ENCODE peak calls at places on chromosome 4, in five cellular contexts. I is HepG2, J is A549, E is K562, K is endothelial cell of umbilical vein. R is an unnamed sample.

GRCh38 chr4:1099684-1100335 is 13.6 kb downstream of the RNF212 start:
- DNase-seq in K (no peak), J (no peak), I (no peak), E (no peak), R (no peak)

GRCh38 chr4:6253961-6254360 is 15.7 kb upstream of the WFS1 start:
- DNase-seq in K (no peak), J (no peak), E (no peak), I (no peak), R (no peak)

GRCh38 chr4:26346203-26346620 is 25.4 kb downstream of the RBPJ start:
- DNase-seq in J (no peak), I (no peak), K (peak), E (peak), R (no peak)

GRCh38 chr4:110396963-110397362 is 79.0 kb upstream of the ENPEP start:
- DNase-seq in J (no peak), I (no peak), E (no peak), K (no peak), R (no peak)

GRCh38 chr4:65343342-65343741 is 326.9 kb downstream of the EPHA5 start:
- DNase-seq in I (no peak), J (no peak), E (no peak), K (no peak), R (no peak)

GRCh38 chr4:119765951-119766350 is 137.3 kb upstream of the PDE5A start:
- DNase-seq in E (no peak), J (no peak), I (no peak), K (no peak), R (no peak)

GRCh38 chr4:2915789-2916188 is 47.4 kb downstream of the NOP14 start:
- DNase-seq in I (no peak), K (no peak), E (no peak), J (no peak), R (no peak)

GRCh38 chr4:23976423-23976822 is 86.6 kb upstream of the PPARGC1A start:
- DNase-seq in I (no peak), J (no peak), K (no peak), E (no peak), R (no peak)

GRCh38 chr4:8215001-8215427 is 15.9 kb downstream of the SH3TC1 start:
- DNase-seq in I (no peak), K (peak), E (no peak), J (no peak), R (no peak)

GRCh38 chr4:153684182-153685073 is at the start of gene TLR2:
- DNase-seq in E (no peak), K (peak), I (no peak), J (peak), R (peak)

GRCh38 chr4:76733380-76733779 is 164.6 kb downstream of the SOWAHB start:
- DNase-seq in J (no peak), I (no peak), K (no peak), E (no peak), R (no peak)

GRCh38 chr4:96009720-96010119 is 169.8 kb downstream of the PDHA2 start:
- DNase-seq in K (no peak), I (no peak), E (no peak), J (no peak), R (no peak)

GRCh38 chr4:182257503-182257902 is 14.3 kb downstream of the TENM3 start:
- DNase-seq in I (no peak), J (no peak), K (no peak), E (no peak), R (no peak)

GRCh38 chr4:54001558-54002365 is 62.6 kb downstream of the CHIC2 start:
- DNase-seq in K (no peak), I (no peak), E (no peak), J (no peak), R (no peak)

GRCh38 chr4:8674311-8674885 is 81.8 kb downstream of the CPZ start:
- DNase-seq in K (no peak), E (no peak), J (no peak), I (no peak), R (no peak)

GRCh38 chr4:88514557-88515511 is 8.7 kb downstream of the PYURF start:
- DNase-seq in I (peak), E (no peak), K (no peak), J (no peak), R (no peak)

GRCh38 chr4:88516746-88517145 is 6.8 kb downstream of the PYURF start:
- DNase-seq in K (no peak), E (no peak), J (no peak), I (no peak), R (no peak)

DNA sequence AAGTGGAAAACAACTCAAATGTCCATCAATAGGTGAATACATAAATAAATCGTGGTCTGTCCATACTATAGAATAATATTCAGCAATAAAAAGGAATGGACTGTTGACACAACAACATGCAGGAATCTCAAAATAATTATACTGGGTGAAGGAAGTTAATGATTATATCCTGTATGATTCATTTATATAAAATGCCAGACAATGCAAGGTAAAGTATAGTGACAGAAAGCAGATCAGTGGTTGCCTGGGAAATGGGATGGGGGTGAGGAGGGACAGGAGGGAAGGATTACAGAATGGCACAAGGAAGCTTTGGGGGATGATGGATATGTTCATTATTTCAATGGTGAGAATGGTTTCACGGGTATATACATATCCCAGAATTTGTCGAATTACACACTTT is 12.3 kb downstream of the PYURF start:
- DNase-seq in K (no peak), I (no peak), J (no peak), E (no peak), R (no peak)
- TF ChIP-seq MYC in K (no peak), I (no peak), J (no peak), E (no peak), R (no peak)

DNA sequence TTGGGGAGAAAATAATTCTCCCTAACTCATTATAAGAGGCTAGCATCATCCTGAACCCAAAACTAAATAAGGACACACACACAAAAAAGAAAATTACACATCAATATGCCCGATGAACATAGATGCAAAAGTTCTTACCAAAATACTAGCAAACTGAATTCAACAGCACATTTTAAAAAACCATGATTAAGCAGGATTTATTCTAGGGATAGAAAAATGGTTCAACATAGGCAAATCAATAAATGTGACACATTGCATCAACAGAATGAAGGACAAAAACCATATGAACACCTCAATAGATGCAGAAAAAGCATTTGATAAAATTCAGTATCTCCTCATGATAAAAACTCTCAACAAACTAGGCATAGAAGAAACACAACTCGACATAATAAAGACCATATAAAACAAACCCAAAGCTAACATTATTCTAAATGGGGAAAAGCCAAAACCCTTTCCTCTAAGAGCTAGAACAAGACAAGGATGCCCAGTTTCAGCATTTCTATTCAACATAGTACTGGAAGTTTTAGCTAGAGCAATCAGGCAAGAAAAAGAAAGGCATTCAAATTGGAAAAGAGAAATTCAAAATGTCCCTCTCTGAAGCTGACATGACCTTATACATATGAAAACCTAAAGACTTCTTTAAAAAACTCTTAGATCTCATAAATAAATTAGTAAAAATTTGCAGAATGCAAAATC is 200.9 kb downstream of the NKX6-1 start:
- DNase-seq in E (no peak), K (no peak), I (no peak), J (no peak), R (no peak)
- TF ChIP-seq CTCF in E (no peak), K (no peak), I (no peak), J (no peak), R (no peak)

DNA sequence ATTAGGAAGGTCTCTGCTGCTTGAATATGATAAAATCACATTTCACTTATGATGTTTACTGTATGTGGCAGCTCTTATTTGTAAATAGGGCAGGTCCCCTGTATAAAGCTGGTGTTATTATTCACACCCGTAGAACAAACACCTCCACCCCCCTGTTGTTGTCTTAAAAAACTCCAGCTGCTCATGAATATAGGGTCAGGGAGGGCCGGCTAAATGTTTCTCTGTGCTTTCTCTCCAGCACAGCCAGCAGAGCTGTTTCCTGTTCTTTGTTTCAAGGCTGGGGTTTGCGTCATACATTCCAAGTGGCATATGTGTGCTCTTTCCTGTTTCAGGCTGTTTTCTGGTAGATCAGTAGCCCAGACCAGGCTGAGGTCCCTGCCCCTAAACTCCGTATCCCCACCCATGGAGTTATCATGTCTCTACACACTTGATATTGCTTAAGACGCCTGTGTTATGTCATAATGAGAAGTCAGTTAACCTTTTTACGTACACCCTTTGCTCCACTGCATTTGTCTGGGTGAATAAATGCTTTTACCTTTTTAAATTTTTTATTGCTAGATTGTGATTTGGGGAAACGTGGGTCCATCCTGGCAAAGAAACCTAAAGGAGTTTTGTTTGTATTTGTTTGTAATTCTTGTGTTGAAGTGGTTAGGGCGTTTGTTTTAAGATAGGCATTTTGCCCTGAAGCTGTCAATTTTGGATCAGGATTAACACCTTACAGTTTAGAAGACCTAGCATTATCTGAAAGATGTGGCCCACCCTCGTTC is 3.2 kb downstream of the KLF3 start:
- DNase-seq in I (peak), J (peak), K (peak), E (peak), R (peak)
- TF ChIP-seq MYC in I (peak), J (no peak), K (no peak), E (peak), R (peak)

DNA sequence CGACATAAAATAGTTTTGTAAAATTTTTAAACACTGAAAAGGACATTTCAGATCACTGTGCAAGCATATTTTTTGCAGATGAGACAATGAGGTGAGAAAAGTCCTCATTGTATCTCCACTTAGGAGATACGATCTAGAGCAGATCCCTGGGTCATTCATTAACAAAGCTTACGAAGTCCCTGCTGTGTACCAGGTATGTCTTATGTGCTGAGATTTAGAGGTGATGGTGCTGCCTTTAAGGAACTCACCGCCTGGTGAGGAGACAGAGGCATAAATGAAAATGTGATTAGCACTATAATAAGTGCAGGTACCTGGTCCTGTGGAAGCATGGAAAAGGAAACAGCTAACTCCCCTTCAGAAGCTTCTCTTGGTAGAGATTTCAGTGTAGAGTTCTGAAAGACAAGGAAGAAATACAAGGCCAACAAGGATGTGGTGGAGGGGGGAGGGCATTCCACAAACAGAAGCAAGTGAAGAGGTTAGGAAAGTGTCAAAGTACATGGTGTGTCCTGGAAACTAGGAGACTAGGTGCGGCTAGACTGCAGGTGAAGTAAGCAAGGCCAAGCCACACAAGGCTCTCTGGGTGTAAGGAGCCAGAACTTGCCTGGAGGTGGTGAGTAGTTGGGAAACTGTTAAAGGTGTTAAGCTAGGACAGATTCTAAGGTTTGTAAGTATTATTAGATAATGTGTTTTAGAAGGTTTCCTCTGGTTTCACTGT is 1.5 kb upstream of the NDNF start:
- DNase-seq in J (no peak), E (no peak), I (no peak), K (no peak), R (no peak)
- TF ChIP-seq CTCF in J (no peak), E (no peak), I (no peak), K (no peak), R (no peak)